ENCODE peak calls at places on chromosome 15, in five cellular contexts. M is fibroblast of lung, Y is Peyer's patch, Z is colonic mucosa, A is stomach. O is an unnamed sample. For H3K4me1 and H3K9me3, the result is how much of the 10 kb centered on the place peaks cover.

GRCh38 chr15:50315814-50316630 is 39.0 kb downstream of the GABPB1 start:
- DNase-seq in A (no peak), M (peak), Z (no peak), Y (no peak), O (no peak)

GRCh38 chr15:90184119-90184785 is 16.9 kb upstream of the SEMA4B start:
- DNase-seq in A (peak), M (peak), Y (peak), Z (peak), O (peak)

GRCh38 chr15:76151599-76151974 is 91.8 kb downstream of the TMEM266 start:
- DNase-seq in A (no peak), Z (no peak), Y (no peak), M (no peak), O (no peak)

GRCh38 chr15:71103102-71103676 is 12.1 kb upstream of the THSD4 start:
- DNase-seq in M (peak), Y (peak), Z (no peak), A (peak), O (no peak)

GRCh38 chr15:57138260-57138895 is 219.9 kb downstream of the TCF12 start:
- DNase-seq in A (peak), Z (no peak), Y (peak), M (peak), O (no peak)

GRCh38 chr15:38589502-38589901 is 24.9 kb upstream of the RASGRP1 start:
- DNase-seq in A (no peak), Z (no peak), Y (no peak), M (peak), O (no peak)

GRCh38 chr15:92623435-92623834 is 32.1 kb downstream of the FAM174B start:
- DNase-seq in M (no peak), Z (no peak), A (no peak), Y (no peak), O (no peak)

GRCh38 chr15:38707802-38708671 is 143.4 kb upstream of the RASGRP1 start:
- DNase-seq in A (peak), Z (peak), M (peak), Y (peak), O (no peak)

GRCh38 chr15:38455096-38455495 is 1.2 kb downstream of the FAM98B start:
- DNase-seq in Z (no peak), Y (no peak), M (no peak), A (no peak), O (no peak)

GRCh38 chr15:79593119-79593869 is 161.2 kb downstream of the MINAR1 start:
- DNase-seq in Y (no peak), A (no peak), Z (no peak), M (peak), O (no peak)

GRCh38 chr15:51094606-51095569 is at the start of gene TNFAIP8L3:
- DNase-seq in M (peak), A (no peak), Z (peak), Y (no peak), O (peak)

GRCh38 chr15:29337156-29337959 is 67.7 kb upstream of the NSMCE3 start:
- DNase-seq in M (peak), Y (no peak), A (no peak), Z (no peak), O (no peak)

GRCh38 chr15:28002136-28002861 is 96.8 kb downstream of the OCA2 start:
- DNase-seq in Y (no peak), A (no peak), M (no peak), Z (peak), O (no peak)

GRCh38 chr15:39165026-39165706 is 415.7 kb upstream of the THBS1 start:
- DNase-seq in Y (no peak), A (no peak), M (peak), Z (no peak), O (no peak)

GRCh38 chr15:42736793-42737528 is at the start of gene CDAN1:
- DNase-seq in Y (peak), M (peak), Z (peak), A (peak), O (peak)

GRCh38 chr15:92149469-92149868 is 244.2 kb upstream of the ST8SIA2 start:
- DNase-seq in M (no peak), A (no peak), Y (no peak), Z (no peak), O (no peak)

GRCh38 chr15:73697033-73697467 is 12.9 kb downstream of the CD276 start:
- DNase-seq in A (peak), Y (peak), Z (peak), M (peak), O (peak)

GRCh38 chr15:38072007-38072506 is 137.6 kb downstream of the TMCO5A start:
- DNase-seq in Z (peak), M (no peak), Y (no peak), A (no peak), O (no peak)

GRCh38 chr15:58749532-58750337 is at the start of gene ADAM10:
- DNase-seq in Z (peak), M (peak), Y (peak), A (peak), O (peak)

GRCh38 chr15:74614744-74615312 is 808 bp upstream of the CLK3 start:
- DNase-seq in M (peak), Y (peak), A (peak), Z (peak), O (peak)

GRCh38 chr15:84826369-84826823 is 9.2 kb downstream of the ALPK3 start:
- DNase-seq in Z (peak), A (peak), Y (peak), M (no peak), O (no peak)

GRCh38 chr15:29695486-29696167 is 126.6 kb downstream of the TJP1 start:
- DNase-seq in A (no peak), Z (no peak), M (no peak), Y (no peak), O (no peak)

GRCh38 chr15:88894819-88895767 is at the start of gene HAPLN3:
- DNase-seq in A (peak), Y (peak), Z (peak), M (peak), O (peak)

GRCh38 chr15:63448261-63448660 is 56.1 kb upstream of the USP3 start:
- DNase-seq in M (no peak), A (no peak), Z (no peak), Y (no peak), O (no peak)

GRCh38 chr15:89749951-89750559 is 994 bp downstream of the MESP1 start:
- DNase-seq in Z (no peak), M (no peak), A (peak), Y (no peak), O (no peak)

GRCh38 chr15:80890341-80890972 is 99.2 kb downstream of the MESD start:
- DNase-seq in A (no peak), Z (no peak), M (no peak), Y (no peak), O (no peak)

GRCh38 chr15:50562735-50563640 is 16.5 kb upstream of the USP50 start:
- DNase-seq in Y (no peak), A (no peak), Z (no peak), M (no peak), O (no peak)

GRCh38 chr15:20355256-20355868 is 186.2 kb downstream of the GOLGA6L6 start:
- DNase-seq in Z (no peak), A (no peak), M (no peak), Y (no peak), O (peak)

GRCh38 chr15:51888593-51889195 is 59.2 kb downstream of the TMOD3 start:
- DNase-seq in Y (no peak), A (no peak), M (peak), Z (no peak), O (no peak)

GRCh38 chr15:72307036-72307435 is 12.9 kb downstream of the CELF6 start:
- DNase-seq in M (no peak), Y (peak), A (no peak), Z (no peak), O (no peak)

GRCh38 chr15:43103939-43104338 is 1.9 kb downstream of the UBR1 start:
- DNase-seq in Y (no peak), A (no peak), Z (no peak), M (no peak), O (no peak)

GRCh38 chr15:74417230-74417629 is 16.5 kb downstream of the SEMA7A start:
- DNase-seq in Y (no peak), M (peak), Z (no peak), A (no peak), O (no peak)

GRCh38 chr15:58865420-58865880 is 68.0 kb downstream of the SLTM start:
- DNase-seq in Y (no peak), M (peak), Z (peak), A (no peak), O (no peak)

GRCh38 chr15:63010920-63011693 is 31.4 kb upstream of the TPM1 start:
- DNase-seq in Y (no peak), Z (no peak), A (no peak), M (no peak), O (no peak)

GRCh38 chr15:77002954-77003912 is 8.3 kb downstream of the PSTPIP1 start:
- DNase-seq in A (peak), Z (peak), M (no peak), Y (peak), O (peak)

GRCh38 chr15:65086680-65087111 is 10.2 kb downstream of the KBTBD13 start:
- DNase-seq in Z (no peak), A (no peak), Y (no peak), M (no peak), O (no peak)

GRCh38 chr15:63233667-63234419 is 43.6 kb upstream of the APH1B start:
- DNase-seq in M (peak), Z (no peak), A (no peak), Y (no peak), O (no peak)

GRCh38 chr15:91022075-91022831 is at the start of gene VPS33B:
- DNase-seq in Y (peak), A (peak), M (peak), Z (peak), O (peak)

DNA sequence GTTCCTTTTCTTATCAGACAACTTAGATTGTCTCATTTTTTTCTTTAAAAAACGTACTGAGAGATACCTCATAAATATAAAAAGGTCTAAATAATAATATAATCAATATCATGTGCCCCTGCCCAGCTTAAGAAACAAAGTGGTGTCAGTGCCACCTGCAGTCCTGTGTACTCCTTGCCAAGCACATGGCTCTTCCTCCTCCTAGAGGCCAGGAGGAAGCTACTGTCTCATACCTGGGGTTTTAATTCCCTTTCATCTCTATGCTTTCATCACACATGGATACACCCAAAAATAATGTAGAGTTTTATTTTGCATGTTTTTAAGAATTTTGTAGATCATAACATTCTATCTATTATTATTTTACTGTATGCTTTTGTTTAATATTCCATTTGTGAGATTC is 98.6 kb upstream of the C15orf61 start:
- DNase-seq in A (no peak), Y (no peak), M (no peak), Z (no peak), O (no peak)
- TF ChIP-seq CTCF in A (no peak), Y (no peak), M (no peak), Z (no peak), O (no peak)

GRCh38 chr15:40382580-40383456 is at the start of gene KNSTRN:
- DNase-seq in M (peak), A (peak), Z (peak), Y (peak), O (peak)
- H3K4me1 ChIP-seq in M (under half), A (under half), Z (under half), Y (under half), O (under half)

GRCh38 chr15:98062869-98063268 is 102.4 kb downstream of the ARRDC4 start:
- DNase-seq in Z (no peak), Y (no peak), A (no peak), M (no peak), O (no peak)

GRCh38 chr15:98063311-98063710 is 102.8 kb downstream of the ARRDC4 start:
- DNase-seq in A (no peak), Y (no peak), Z (no peak), M (no peak), O (no peak)

GRCh38 chr15:98051734-98052133 is 91.2 kb downstream of the ARRDC4 start:
- DNase-seq in Y (no peak), M (no peak), Z (no peak), A (no peak), O (no peak)

GRCh38 chr15:98057453-98057852 is 97.0 kb downstream of the ARRDC4 start:
- DNase-seq in M (no peak), Z (no peak), A (no peak), Y (no peak), O (no peak)
- H3K9me3 ChIP-seq in M (under half), Z (under half), A (under half), Y (under half), O (under half)

DNA sequence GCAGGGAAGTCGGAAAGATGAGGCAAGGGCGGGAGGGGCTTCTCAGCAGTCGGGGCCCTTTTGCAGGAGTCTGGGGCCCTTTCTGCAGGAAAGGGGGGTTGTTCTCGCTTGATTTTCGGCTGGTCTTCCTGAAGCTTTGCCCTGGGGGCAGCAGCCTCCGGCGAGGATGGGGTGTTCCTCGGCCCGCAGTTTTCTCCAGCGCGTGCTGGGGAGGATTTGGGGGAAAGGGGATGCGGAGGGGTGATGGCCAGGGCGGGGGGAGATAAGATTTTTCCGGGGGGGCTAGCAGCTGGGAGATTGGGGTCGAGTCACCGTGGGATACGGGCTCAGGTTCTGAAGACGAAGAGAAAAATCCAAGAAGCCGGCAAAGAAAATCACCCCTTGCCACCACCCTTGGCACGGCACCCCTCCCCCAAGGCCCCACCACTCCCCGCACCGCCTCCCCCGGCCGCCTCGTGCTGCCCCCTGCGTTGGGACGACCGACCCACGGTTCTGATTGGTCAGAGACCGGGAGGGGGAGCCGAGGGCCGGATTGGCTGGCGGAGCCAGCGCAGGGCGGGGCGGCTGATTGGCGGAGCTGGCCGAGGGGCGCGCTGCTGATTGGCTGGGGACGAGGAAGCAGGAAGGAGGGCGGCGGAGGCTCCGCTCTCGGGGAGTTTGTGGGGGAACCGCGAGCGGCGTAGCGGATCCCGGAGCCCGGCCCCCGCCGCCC is at the start of gene BAHD1:
- DNase-seq in A (peak), Z (peak), Y (peak), M (peak), O (peak)
- TF ChIP-seq CTCF in A (no peak), Z (no peak), Y (no peak), M (no peak), O (no peak)

GRCh38 chr15:47624503-47624902 is 92.8 kb upstream of the SEMA6D start:
- DNase-seq in Y (no peak), A (no peak), Z (no peak), M (no peak), O (no peak)
- H3K4me1 ChIP-seq in Y (under half), A (under half), Z (under half), M (under half), O (under half)